ENCODE peak calls at places on chromosomes 2 and 18, in five cellular contexts. Y is GM12878, L is A549, A is GM23338, Q is HepG2. P is an unnamed sample.

GRCh38 chr2:236642584-236643291 is 73.1 kb downstream of the ACKR3 start:
- DNase-seq in L (peak; percentile 71), Y (no peak), A (peak; percentile 54), Q (peak; percentile 18), P (no peak)

GRCh38 chr2:72927619-72928537 is 10.6 kb downstream of the EMX1 start:
- DNase-seq in L (no peak), A (no peak), Q (no peak), Y (no peak), P (no peak)

GRCh38 chr2:30252723-30253688 is 21.7 kb downstream of the LBH start:
- DNase-seq in A (no peak), Q (no peak), L (peak; percentile 87), Y (no peak), P (peak; percentile 95)

GRCh38 chr2:215841175-215841816 is 172.1 kb downstream of the MREG start:
- DNase-seq in Q (no peak), Y (no peak), L (no peak), A (no peak), P (no peak)

GRCh38 chr2:81324046-81324445 is 1019.5 kb upstream of the LRRTM1 start:
- DNase-seq in A (peak; percentile 77), Q (peak; percentile 16), L (peak; percentile 5), Y (no peak), P (no peak)

GRCh38 chr2:127205211-127206140 is 14.6 kb downstream of the CYP27C1 start:
- DNase-seq in Q (no peak), Y (no peak), L (no peak), A (peak; percentile 69), P (no peak)

GRCh38 chr2:163173591-163173990 is 335.0 kb upstream of the KCNH7 start:
- DNase-seq in Y (no peak), A (no peak), Q (no peak), L (peak; percentile 59), P (no peak)

GRCh38 chr2:234249873-234250272 is 199.4 kb downstream of the SPP2 start:
- DNase-seq in A (peak; percentile 40), Q (no peak), Y (no peak), L (peak; percentile 70), P (no peak)

GRCh38 chr18:46750626-46751025 is 6.2 kb downstream of the ST8SIA5 start:
- DNase-seq in Y (no peak), L (no peak), A (no peak), Q (no peak), P (no peak)

GRCh38 chr2:12884713-12885282 is 168.1 kb downstream of the TRIB2 start:
- DNase-seq in Y (no peak), Q (no peak), L (peak; percentile 5), A (no peak), P (peak; percentile 37)

GRCh38 chr2:33796511-33796910 is 197.4 kb upstream of the FAM98A start:
- DNase-seq in L (no peak), A (no peak), Y (no peak), Q (no peak), P (no peak)

GRCh38 chr2:235357881-235358280 is 136.0 kb upstream of the AGAP1 start:
- DNase-seq in L (no peak), Q (no peak), Y (no peak), A (no peak), P (no peak)

GRCh38 chr18:62784966-62785413 is 69.6 kb downstream of the PHLPP1 start:
- DNase-seq in L (peak; percentile 21), Y (no peak), A (no peak), Q (no peak), P (no peak)

GRCh38 chr18:46627136-46627535 is 29.9 kb downstream of the LOXHD1 start:
- DNase-seq in Y (no peak), A (no peak), L (no peak), Q (no peak), P (no peak)

GRCh38 chr18:57542126-57542525 is 44.4 kb downstream of the FECH start:
- DNase-seq in Q (no peak), Y (no peak), A (no peak), L (no peak), P (no peak)

GRCh38 chr2:189134485-189134884 is 45.1 kb downstream of the COL5A2 start:
- DNase-seq in Q (no peak), L (no peak), A (no peak), Y (no peak), P (no peak)

GRCh38 chr2:15908371-15908770 is 32.0 kb upstream of the MYCN start:
- DNase-seq in Y (no peak), A (no peak), Q (no peak), L (no peak), P (no peak)

GRCh38 chr2:79860233-79861058 is 347.6 kb downstream of the CTNNA2 start:
- DNase-seq in Q (peak; percentile 53), L (peak; percentile 54), Y (no peak), A (peak; percentile 79), P (peak; percentile 13)

GRCh38 chr18:23307567-23308295 is 145.4 kb upstream of the RIOK3 start:
- DNase-seq in Y (peak; percentile 39), A (no peak), L (no peak), Q (no peak), P (no peak)

GRCh38 chr2:102736174-102736606 is 25.6 kb upstream of the TMEM182 start:
- DNase-seq in A (no peak), L (peak; percentile 22), Y (no peak), Q (peak; percentile 29), P (peak; percentile 54)

GRCh38 chr2:8534729-8535397 is 147.0 kb upstream of the ID2 start:
- DNase-seq in A (no peak), L (no peak), Y (no peak), Q (peak; percentile 48), P (peak; percentile 47)

GRCh38 chr18:44696892-44697291 is 16.2 kb downstream of the SETBP1 start:
- DNase-seq in Q (no peak), Y (no peak), A (no peak), L (no peak), P (peak; percentile 31)

GRCh38 chr2:205694256-205694655 is 12.0 kb downstream of the NRP2 start:
- DNase-seq in Y (no peak), L (no peak), Q (no peak), A (no peak), P (no peak)

GRCh38 chr2:40113272-40113671 is 334.2 kb upstream of the THUMPD2 start:
- DNase-seq in L (no peak), A (no peak), Q (no peak), Y (no peak), P (no peak)

GRCh38 chr18:8611916-8612576 is 2.8 kb downstream of the RAB12 start:
- DNase-seq in Q (no peak), L (no peak), Y (no peak), A (no peak), P (no peak)

GRCh38 chr2:236774171-236774570 is 204.5 kb downstream of the ACKR3 start:
- DNase-seq in Q (no peak), L (no peak), A (no peak), Y (no peak), P (no peak)

GRCh38 chr2:215657844-215658243 is 222.0 kb upstream of the FN1 start:
- DNase-seq in Y (no peak), Q (no peak), L (peak; percentile 40), A (no peak), P (no peak)

GRCh38 chr2:172427256-172427989 is at the start of gene ITGA6:
- DNase-seq in Q (peak; percentile 89), L (peak; percentile 84), Y (no peak), A (peak; percentile 85), P (peak; percentile 76)

GRCh38 chr2:120589782-120590608 is 145.7 kb upstream of the GLI2 start:
- DNase-seq in Q (peak; percentile 22), L (peak; percentile 50), A (no peak), Y (no peak), P (no peak)

DNA sequence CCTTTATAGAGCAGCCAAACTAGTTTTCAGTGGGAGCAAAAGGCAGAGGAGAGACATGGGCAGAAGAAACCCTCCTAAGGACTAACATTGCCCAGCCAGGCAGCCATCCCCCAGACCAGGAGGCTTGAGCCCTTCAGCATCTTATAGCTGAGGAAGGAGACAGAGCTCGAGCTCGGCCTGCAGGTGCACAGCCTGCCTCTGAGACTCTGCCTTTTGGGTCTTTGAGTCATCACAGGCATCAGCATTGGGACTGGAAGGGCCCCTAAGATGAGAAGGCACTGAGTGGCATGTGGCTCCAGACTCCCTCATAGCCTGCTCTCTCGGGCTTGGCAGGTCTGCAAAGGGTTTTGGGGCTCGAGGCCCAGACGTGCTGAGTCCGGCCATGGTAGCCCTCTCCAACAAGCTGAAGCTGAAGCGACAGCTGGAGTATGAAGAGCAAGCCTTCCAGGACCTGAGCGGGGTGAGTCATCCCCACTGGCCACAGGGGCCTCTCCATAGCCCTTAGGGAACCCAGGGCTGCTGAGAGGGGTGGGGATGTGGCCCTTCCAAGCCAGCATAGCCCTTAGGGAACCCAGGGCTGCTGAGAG is 84.1 kb downstream of the EPAS1 start:
- DNase-seq in Q (no peak), A (no peak), Y (no peak), L (no peak), P (no peak)
- TF ChIP-seq JUNB in Q (no peak), A (no peak), Y (no peak), L (no peak), P (no peak)

DNA sequence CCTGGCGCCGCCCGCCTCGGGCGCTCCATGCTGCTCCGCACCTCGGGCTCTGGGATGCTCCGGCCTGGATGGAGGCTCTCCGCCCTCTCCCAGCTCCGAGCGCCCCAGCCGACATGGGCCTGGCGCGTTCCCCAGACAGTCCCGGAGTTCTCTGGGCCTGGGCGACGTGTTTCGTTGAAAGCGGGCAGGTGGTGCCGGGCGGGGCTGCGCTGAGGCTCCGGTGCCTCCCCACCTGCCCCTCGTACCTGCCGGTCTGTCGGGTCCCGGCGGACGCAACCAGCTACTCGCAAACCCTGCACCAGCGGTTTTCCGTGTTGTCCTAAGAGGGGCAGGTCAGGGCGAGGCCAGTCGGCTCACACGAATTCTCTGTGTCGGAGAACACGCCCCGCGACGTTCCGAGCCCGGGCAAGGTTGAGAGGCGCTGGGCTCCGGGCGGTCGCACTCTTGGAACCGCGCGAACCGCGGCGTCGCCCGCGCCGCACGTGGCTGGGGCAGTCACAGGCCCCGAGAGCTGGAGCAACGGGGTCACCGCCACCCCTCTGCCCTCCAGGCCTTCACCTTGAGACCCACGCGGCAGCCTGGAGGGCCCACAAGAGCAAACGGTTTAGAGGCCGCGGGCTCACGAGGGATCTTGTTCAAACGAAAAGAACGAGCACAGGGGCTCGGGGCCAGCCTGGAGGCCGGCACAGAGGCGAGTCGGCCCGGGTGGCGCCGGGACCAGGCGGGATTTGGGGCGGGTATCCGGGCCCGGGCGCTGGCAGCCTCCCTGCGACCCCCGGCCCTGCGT is 4.2 kb upstream of the SIX2 start:
- DNase-seq in L (no peak), Y (no peak), A (peak; percentile 60), Q (no peak), P (no peak)
- TF ChIP-seq JUNB in L (no peak), Y (no peak), A (no peak), Q (no peak), P (no peak)

GRCh38 chr2:202237787-202238233 is 587 bp downstream of the SUMO1 start:
- DNase-seq in Q (peak; percentile 33), L (peak; percentile 36), Y (no peak), A (peak; percentile 66), P (peak; percentile 50)
- TF ChIP-seq JUNB in Q (no peak), L (no peak), Y (no peak), A (no peak), P (no peak)

GRCh38 chr2:208318127-208318526 is 52.1 kb downstream of the PIKFYVE start:
- DNase-seq in A (no peak), Q (no peak), Y (no peak), L (no peak), P (no peak)

GRCh38 chr2:208326016-208326415 is 60.0 kb downstream of the PIKFYVE start:
- DNase-seq in Y (no peak), L (no peak), A (no peak), Q (no peak), P (no peak)

GRCh38 chr2:208319403-208319802 is 53.3 kb downstream of the PIKFYVE start:
- DNase-seq in A (no peak), Q (no peak), L (no peak), Y (peak; percentile 55), P (no peak)

GRCh38 chr2:208315081-208315788 is 49.2 kb downstream of the PIKFYVE start:
- DNase-seq in Y (peak; percentile 73), Q (no peak), A (no peak), L (peak; percentile 6), P (no peak)

GRCh38 chr2:208320686-208321085 is 54.6 kb downstream of the PIKFYVE start:
- DNase-seq in Y (peak; percentile 19), L (no peak), Q (no peak), A (no peak), P (no peak)
- TF ChIP-seq JUNB in Y (no peak), L (no peak), Q (no peak), A (no peak), P (no peak)

P was measured in K562.